ENCODE peak calls at places on chromosomes 12 and 14, in nine cellular contexts. B is esophagus squamous epithelium, E is BJ, I is fibroblast of lung, A is psoas muscle, F is mammary epithelial cell, J is thoracic aorta, V is left lung, T is GM06990. C is an unnamed sample.

GRCh38 chr12:120961604-120962486 is 16.5 kb upstream of the HNF1A start:
- DNase-seq in J (no peak), T (no peak), B (no peak), I (no peak), V (no peak), F (no peak), E (no peak), A (no peak), C (no peak)

GRCh38 chr14:51240804-51241380 is 845 bp downstream of the TMX1 start:
- DNase-seq in J (no peak), V (no peak), B (no peak), I (no peak), E (no peak), A (no peak), F (no peak), T (no peak), C (no peak)

GRCh38 chr12:131263626-131264025 is 309.9 kb downstream of the ADGRD1 start:
- DNase-seq in A (no peak), J (no peak), I (no peak), E (no peak), T (no peak), F (no peak), B (no peak), V (no peak), C (no peak)

GRCh38 chr12:106109168-106109910 is 29.4 kb downstream of the NUAK1 start:
- DNase-seq in A (no peak), J (no peak), B (no peak), I (no peak), T (no peak), V (no peak), E (no peak), F (no peak), C (no peak)

GRCh38 chr14:85536835-85537195 is 6.9 kb downstream of the FLRT2 start:
- DNase-seq in F (no peak), A (no peak), B (no peak), V (no peak), J (no peak), I (no peak), E (no peak), T (no peak), C (no peak)

GRCh38 chr14:69358233-69358963 is 39.7 kb downstream of the ERH start:
- DNase-seq in J (no peak), I (peak; percentile 28), T (no peak), F (no peak), V (no peak), B (no peak), A (no peak), E (no peak), C (no peak)

GRCh38 chr12:2997989-2998670 is 38.9 kb downstream of the TEAD4 start:
- DNase-seq in T (no peak), E (no peak), B (no peak), A (peak; percentile 79), I (peak; percentile 46), J (no peak), V (no peak), F (no peak), C (no peak)

GRCh38 chr12:77603923-77604322 is 226.8 kb upstream of the NAV3 start:
- DNase-seq in B (no peak), T (no peak), J (no peak), E (no peak), I (no peak), A (no peak), F (no peak), V (no peak), C (no peak)

GRCh38 chr12:93602897-93603668 is 30.6 kb downstream of the SOCS2 start:
- DNase-seq in A (no peak), B (no peak), T (no peak), E (no peak), I (no peak), F (no peak), V (no peak), J (no peak), C (no peak)

GRCh38 chr12:18612971-18613370 is 124.8 kb downstream of the PLCZ1 start:
- DNase-seq in A (no peak), F (no peak), T (no peak), V (no peak), E (no peak), J (no peak), I (peak; percentile 9), B (no peak), C (no peak)

GRCh38 chr14:102252834-102253801 is 51.8 kb downstream of the MOK start:
- DNase-seq in T (no peak), J (no peak), V (no peak), A (no peak), I (no peak), F (no peak), E (no peak), B (no peak), C (no peak)

GRCh38 chr12:12714276-12715001 is 2.7 kb upstream of the CDKN1B start:
- DNase-seq in B (no peak), V (no peak), I (peak; percentile 54), E (no peak), T (peak; percentile 75), F (no peak), J (no peak), A (no peak), C (peak; percentile 83)

GRCh38 chr14:63678538-63678937 is 36.9 kb upstream of the WDR89 start:
- DNase-seq in T (no peak), E (no peak), B (no peak), J (no peak), I (no peak), F (no peak), A (no peak), V (no peak), C (no peak)

DNA sequence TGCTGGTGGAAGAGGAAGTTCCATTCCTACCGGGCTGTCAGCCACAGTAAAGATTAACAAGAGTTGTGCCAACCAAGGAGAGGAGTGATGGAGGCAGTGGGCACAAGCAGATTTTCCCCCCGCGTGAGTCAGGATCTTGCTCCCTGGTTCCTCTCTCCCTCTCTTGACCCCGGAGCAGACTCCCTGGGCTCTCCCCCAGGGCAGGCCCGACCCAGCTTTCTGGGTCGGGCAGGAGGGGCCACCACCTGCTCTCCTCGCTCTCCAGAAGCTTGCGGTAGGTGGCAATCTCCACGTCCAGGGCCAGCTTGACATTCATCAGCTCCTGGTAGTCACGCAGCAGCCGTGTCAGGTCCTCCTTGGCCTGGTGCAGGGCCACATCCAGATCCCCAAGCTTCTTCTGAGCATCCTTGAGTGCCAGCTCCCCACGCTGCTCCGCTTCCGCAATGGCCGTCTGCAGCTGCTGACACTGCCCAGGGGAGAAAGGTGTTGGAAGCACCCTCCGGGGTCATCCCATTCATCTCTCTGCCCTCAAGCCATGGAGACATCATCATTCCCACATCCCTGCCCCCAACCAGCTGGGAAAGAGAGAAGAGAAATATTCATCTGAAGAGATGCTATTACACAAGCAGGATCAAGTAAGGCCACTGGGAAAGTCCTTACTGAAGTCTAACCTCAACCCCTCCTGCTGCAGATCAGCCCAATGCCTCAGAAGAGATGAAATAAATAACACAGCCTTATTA is 9.0 kb upstream of the KRT4 start:
- DNase-seq in F (no peak), T (no peak), B (no peak), A (no peak), E (no peak), V (no peak), J (no peak), I (no peak), C (no peak)
- H3K27me3 ChIP-seq in F (peaks cover 10% of the 10 kb centered on the region), T (no peaks in the 10 kb centered on the region), B (peaks cover 7% of the 10 kb centered on the region), A (peaks cover 53% of the 10 kb centered on the region), E (peaks cover 11% of the 10 kb centered on the region), V (peaks cover 73% of the 10 kb centered on the region), J (no peaks in the 10 kb centered on the region), I (no peaks in the 10 kb centered on the region), C (no peaks in the 10 kb centered on the region)

GRCh38 chr12:80655751-80656150 is 51.7 kb upstream of the MYF6 start:
- DNase-seq in I (peak; percentile 36), V (no peak), J (no peak), T (no peak), A (no peak), E (no peak), B (no peak), F (no peak), C (no peak)
- H3K4me3 ChIP-seq in I (no peak overlapping the region), V (no peak overlapping the region), J (no peak overlapping the region), T (no peak overlapping the region), A (no peak overlapping the region), E (no peak overlapping the region), B (no peak overlapping the region), F (no peak overlapping the region), C (no peak overlapping the region)

DNA sequence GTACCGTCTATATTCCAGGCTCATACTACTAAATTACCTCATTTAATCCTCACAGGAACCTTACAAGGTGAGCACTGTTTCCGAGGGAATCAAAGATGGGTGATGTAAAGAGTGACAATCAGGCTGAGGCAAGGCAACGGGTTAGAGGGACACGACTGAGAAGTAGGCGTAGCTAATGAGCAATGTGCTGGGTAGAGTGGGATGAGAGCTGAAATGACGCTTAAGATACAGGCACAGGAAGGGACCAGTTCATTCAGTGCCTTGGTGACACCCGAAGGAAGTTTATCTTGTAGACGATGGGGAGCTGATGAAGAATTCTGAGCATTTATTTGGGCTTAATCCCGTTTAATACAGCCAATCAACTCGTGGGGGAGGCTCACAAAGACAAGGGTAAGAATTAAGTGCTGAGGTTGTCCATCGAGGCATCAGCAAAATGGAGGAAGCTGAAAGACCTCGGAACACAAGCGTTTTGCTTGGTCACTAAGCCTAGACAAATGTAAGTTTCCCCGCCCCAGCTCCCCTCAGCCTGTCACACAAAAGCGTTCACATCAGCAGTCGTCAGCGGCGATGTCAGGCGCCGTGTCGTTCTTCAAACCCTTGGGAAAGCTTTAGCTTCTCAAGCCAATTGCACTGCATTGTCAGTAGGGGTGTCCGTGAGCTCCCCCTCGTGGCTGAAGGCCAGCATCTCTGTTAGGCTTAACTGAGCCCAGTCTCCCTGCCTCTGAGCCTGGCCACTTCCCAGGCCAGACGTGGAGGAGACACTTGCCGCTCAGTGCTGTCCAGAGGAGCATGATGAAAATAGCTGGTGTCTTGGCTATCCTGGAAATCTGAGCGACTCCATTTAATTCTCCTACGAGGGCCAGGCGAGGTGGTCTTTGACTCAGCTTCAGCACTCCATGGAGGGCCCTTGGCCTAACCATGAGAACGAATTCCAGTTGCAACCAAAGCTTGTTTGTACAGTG is 288.5 kb upstream of the G2E3 start:
- DNase-seq in I (peak; percentile 74), F (peak; percentile 70), V (peak; percentile 86), T (peak; percentile 36), A (peak; percentile 91), E (no peak), B (no peak), J (peak; percentile 27), C (peak; percentile 28)
- TF ChIP-seq CTCF in I (peak; percentile 92), F (peak; percentile 97), V (peak; percentile 93), T (peak; percentile 96), A (peak; percentile 64), E (peak; percentile 98), B (peak; percentile 63), J (peak; percentile 82), C (peak; percentile 50)

GRCh38 chr12:23824358-23824757 is 125.1 kb downstream of the SOX5 start:
- DNase-seq in I (no peak), T (no peak), A (no peak), F (no peak), V (peak; percentile 24), J (no peak), B (no peak), E (no peak), C (no peak)
- H3K27me3 ChIP-seq in I (no peaks in the 10 kb centered on the region), T (no peaks in the 10 kb centered on the region), A (no peaks in the 10 kb centered on the region), F (no peaks in the 10 kb centered on the region), V (no peaks in the 10 kb centered on the region), J (no peaks in the 10 kb centered on the region), B (no peaks in the 10 kb centered on the region), E (no peaks in the 10 kb centered on the region), C (no peaks in the 10 kb centered on the region)

GRCh38 chr12:100716658-100716948 is 78.0 kb upstream of the ANO4 start:
- DNase-seq in E (no peak), I (no peak), F (no peak), J (no peak), B (no peak), A (no peak), T (no peak), V (no peak), C (no peak)
- H3K4me3 ChIP-seq in E (peak overlapping the region; percentile 52), I (peak overlapping the region; percentile 49), F (peak overlapping the region; percentile 50), J (no peak overlapping the region), B (peak overlapping the region; percentile 40), A (no peak overlapping the region), T (no peak overlapping the region), V (no peak overlapping the region), C (peak overlapping the region; percentile 45)